ENCODE peak calls at places on chromosome 15, in ten cellular contexts. L, W, O, M, U, I, P, Z, D and J are unnamed samples.

GRCh38 chr15:42510258-42511009 is 15.0 kb downstream of the SNAP23 start:
- DNase-seq in L (no peak), W (no peak), O (no peak), M (no peak), U (no peak), I (no peak), P (no peak), Z (no peak), D (peak), J (no peak)

GRCh38 chr15:94387854-94388441 is 156.6 kb downstream of the MCTP2 start:
- DNase-seq in L (no peak), W (peak), O (no peak), M (no peak), U (no peak), I (no peak), P (no peak), Z (no peak), D (no peak), J (no peak)

GRCh38 chr15:57849332-57849731 is 142.8 kb downstream of the POLR2M start:
- DNase-seq in L (no peak), W (no peak), O (no peak), M (no peak), U (no peak), I (no peak), P (no peak), Z (no peak), D (peak), J (no peak)

GRCh38 chr15:90264649-90265048 is 823 bp upstream of the NGRN start:
- DNase-seq in L (no peak), W (peak), O (no peak), M (no peak), U (no peak), I (no peak), P (no peak), Z (peak), D (no peak), J (no peak)

GRCh38 chr15:78909791-78910228 is 35.0 kb downstream of the CTSH start:
- DNase-seq in L (peak), W (peak), O (no peak), M (peak), U (no peak), I (peak), P (no peak), Z (no peak), D (peak), J (no peak)

GRCh38 chr15:38631126-38632075 is 66.8 kb upstream of the RASGRP1 start:
- DNase-seq in L (no peak), W (no peak), O (no peak), M (no peak), U (no peak), I (no peak), P (no peak), Z (no peak), D (no peak), J (no peak)

GRCh38 chr15:68739390-68740075 is 81.2 kb downstream of the ANP32A start:
- DNase-seq in L (no peak), W (no peak), O (no peak), M (peak), U (no peak), I (no peak), P (no peak), Z (no peak), D (peak), J (no peak)

GRCh38 chr15:52295421-52295991 is at the start of gene MYO5C:
- DNase-seq in L (peak), W (no peak), O (no peak), M (peak), U (peak), I (peak), P (no peak), Z (peak), D (peak), J (no peak)

GRCh38 chr15:40100133-40100946 is 8.3 kb downstream of the BMF start:
- DNase-seq in L (no peak), W (peak), O (no peak), M (no peak), U (no peak), I (no peak), P (no peak), Z (no peak), D (no peak), J (no peak)

GRCh38 chr15:77091072-77091471 is 20.2 kb upstream of the TSPAN3 start:
- DNase-seq in L (no peak), W (no peak), O (no peak), M (no peak), U (no peak), I (no peak), P (no peak), Z (no peak), D (no peak), J (no peak)

GRCh38 chr15:65097651-65098263 is 17.2 kb downstream of the UBAP1L start:
- DNase-seq in L (no peak), W (no peak), O (no peak), M (no peak), U (no peak), I (no peak), P (no peak), Z (no peak), D (no peak), J (no peak)

GRCh38 chr15:31262143-31262530 is 64.5 kb upstream of the KLF13 start:
- DNase-seq in L (no peak), W (no peak), O (no peak), M (no peak), U (no peak), I (no peak), P (no peak), Z (no peak), D (no peak), J (no peak)

GRCh38 chr15:67853454-67853853 is 13.6 kb upstream of the RNU6-1 start:
- DNase-seq in L (no peak), W (no peak), O (no peak), M (no peak), U (no peak), I (no peak), P (no peak), Z (no peak), D (no peak), J (no peak)

GRCh38 chr15:61159901-61160300 is 69.2 kb downstream of the RORA start:
- DNase-seq in L (no peak), W (no peak), O (no peak), M (no peak), U (no peak), I (no peak), P (no peak), Z (no peak), D (no peak), J (no peak)

GRCh38 chr15:67190326-67190725 is 64.1 kb downstream of the AAGAB start:
- DNase-seq in L (no peak), W (no peak), O (no peak), M (no peak), U (no peak), I (no peak), P (no peak), Z (no peak), D (no peak), J (no peak)

GRCh38 chr15:52137432-52138357 is 25.1 kb upstream of the BCL2L10 start:
- DNase-seq in L (no peak), W (no peak), O (no peak), M (no peak), U (no peak), I (no peak), P (no peak), Z (no peak), D (no peak), J (no peak)

GRCh38 chr15:76204916-76205460 is 106.3 kb downstream of the ETFA start:
- DNase-seq in L (no peak), W (no peak), O (no peak), M (no peak), U (no peak), I (no peak), P (no peak), Z (no peak), D (no peak), J (no peak)

GRCh38 chr15:42085721-42086120 is 8.6 kb downstream of the PLA2G4D start:
- DNase-seq in L (no peak), W (no peak), O (no peak), M (no peak), U (no peak), I (no peak), P (no peak), Z (no peak), D (no peak), J (no peak)

GRCh38 chr15:84979651-84980050 is 2.0 kb upstream of the PDE8A start:
- DNase-seq in L (no peak), W (no peak), O (no peak), M (no peak), U (no peak), I (no peak), P (no peak), Z (peak), D (no peak), J (no peak)

GRCh38 chr15:84982301-84982920 is 755 bp downstream of the PDE8A start:
- DNase-seq in L (peak), W (peak), O (peak), M (peak), U (no peak), I (peak), P (no peak), Z (peak), D (peak), J (no peak)

GRCh38 chr15:84980196-84981053 is 1.2 kb upstream of the PDE8A start:
- DNase-seq in L (peak), W (peak), O (peak), M (peak), U (peak), I (peak), P (peak), Z (peak), D (peak), J (peak)

GRCh38 chr15:84981711-84982300 is at the start of gene PDE8A:
- DNase-seq in L (peak), W (peak), O (no peak), M (peak), U (no peak), I (peak), P (peak), Z (no peak), D (no peak), J (no peak)

GRCh38 chr15:84981054-84981710 is 474 bp upstream of the PDE8A start:
- DNase-seq in L (peak), W (peak), O (peak), M (peak), U (peak), I (peak), P (peak), Z (peak), D (peak), J (peak)
- TF ChIP-seq CTCF in L (no peak), W (no peak), O (no peak), M (no peak), U (peak), I (no peak), P (no peak), Z (no peak), D (no peak), J (no peak)

GRCh38 chr15:74130849-74131617 is 647 bp downstream of the ISLR2 start:
- DNase-seq in L (no peak), W (no peak), O (no peak), M (no peak), U (no peak), I (no peak), P (no peak), Z (no peak), D (no peak), J (no peak)
- H3K4me3 ChIP-seq in L (no peak), W (no peak), O (no peak), M (no peak), U (peak), I (no peak), P (no peak), Z (no peak), D (no peak), J (no peak)

GRCh38 chr15:85899927-85900326 is 105.2 kb upstream of the KLHL25 start:
- DNase-seq in L (no peak), W (no peak), O (no peak), M (no peak), U (no peak), I (no peak), P (no peak), Z (no peak), D (no peak), J (no peak)

GRCh38 chr15:85892232-85892631 is 97.5 kb upstream of the KLHL25 start:
- DNase-seq in L (no peak), W (no peak), O (no peak), M (no peak), U (no peak), I (no peak), P (no peak), Z (no peak), D (no peak), J (no peak)

GRCh38 chr15:85897207-85897817 is 102.6 kb upstream of the KLHL25 start:
- DNase-seq in L (no peak), W (no peak), O (no peak), M (no peak), U (no peak), I (no peak), P (no peak), Z (no peak), D (no peak), J (no peak)

GRCh38 chr15:85897818-85898717 is 103.3 kb upstream of the KLHL25 start:
- DNase-seq in L (no peak), W (no peak), O (no peak), M (no peak), U (no peak), I (no peak), P (no peak), Z (no peak), D (no peak), J (no peak)
- TF ChIP-seq CTCF in L (no peak), W (no peak), O (no peak), M (no peak), U (no peak), I (no peak), P (no peak), Z (no peak), D (no peak), J (no peak)

GRCh38 chr15:56243774-56244236 is at the start of gene RFX7:
- DNase-seq in L (peak), W (peak), O (peak), M (peak), U (peak), I (peak), P (peak), Z (peak), D (peak), J (no peak)

GRCh38 chr15:56243117-56243773 is 434 bp downstream of the RFX7 start:
- DNase-seq in L (peak), W (peak), O (peak), M (peak), U (peak), I (peak), P (peak), Z (peak), D (peak), J (no peak)

GRCh38 chr15:56244237-56244810 is 645 bp upstream of the RFX7 start:
- DNase-seq in L (peak), W (peak), O (peak), M (peak), U (peak), I (peak), P (peak), Z (peak), D (peak), J (no peak)

GRCh38 chr15:56245871-56246814 is 2.5 kb upstream of the RFX7 start:
- DNase-seq in L (peak), W (peak), O (peak), M (peak), U (peak), I (peak), P (peak), Z (peak), D (peak), J (peak)

GRCh38 chr15:56244811-56245576 is 1.3 kb upstream of the RFX7 start:
- DNase-seq in L (peak), W (peak), O (peak), M (no peak), U (no peak), I (no peak), P (no peak), Z (peak), D (no peak), J (no peak)
- H3K4me3 ChIP-seq in L (peak), W (peak), O (peak), M (peak), U (peak), I (peak), P (peak), Z (peak), D (peak), J (peak)

GRCh38 chr15:86138798-86139197 is 59.1 kb downstream of the AGBL1 start:
- DNase-seq in L (no peak), W (no peak), O (no peak), M (no peak), U (no peak), I (no peak), P (no peak), Z (no peak), D (no peak), J (no peak)

GRCh38 chr15:86135030-86135429 is 55.4 kb downstream of the AGBL1 start:
- DNase-seq in L (no peak), W (no peak), O (no peak), M (no peak), U (peak), I (no peak), P (no peak), Z (no peak), D (no peak), J (no peak)

GRCh38 chr15:86139828-86140227 is 60.2 kb downstream of the AGBL1 start:
- DNase-seq in L (peak), W (peak), O (peak), M (no peak), U (no peak), I (no peak), P (no peak), Z (peak), D (no peak), J (no peak)
- TF ChIP-seq CTCF in L (peak), W (peak), O (peak), M (peak), U (peak), I (no peak), P (peak), Z (peak), D (no peak), J (no peak)

GRCh38 chr15:74418575-74419338 is 15.0 kb downstream of the SEMA7A start:
- DNase-seq in L (no peak), W (no peak), O (no peak), M (no peak), U (no peak), I (no peak), P (no peak), Z (no peak), D (no peak), J (no peak)

GRCh38 chr15:74422370-74422722 is 11.4 kb downstream of the SEMA7A start:
- DNase-seq in L (no peak), W (no peak), O (no peak), M (no peak), U (no peak), I (no peak), P (no peak), Z (no peak), D (no peak), J (no peak)

GRCh38 chr15:74421302-74422245 is 12.2 kb downstream of the SEMA7A start:
- DNase-seq in L (no peak), W (no peak), O (no peak), M (no peak), U (no peak), I (no peak), P (no peak), Z (no peak), D (no peak), J (no peak)

GRCh38 chr15:74419432-74419831 is 14.3 kb downstream of the SEMA7A start:
- DNase-seq in L (no peak), W (no peak), O (no peak), M (no peak), U (no peak), I (no peak), P (no peak), Z (no peak), D (no peak), J (no peak)

GRCh38 chr15:74420193-74420905 is 13.4 kb downstream of the SEMA7A start:
- DNase-seq in L (no peak), W (peak), O (no peak), M (no peak), U (peak), I (no peak), P (peak), Z (peak), D (peak), J (no peak)
- H3K4me3 ChIP-seq in L (no peak), W (no peak), O (peak), M (no peak), U (no peak), I (no peak), P (no peak), Z (no peak), D (no peak), J (no peak)

GRCh38 chr15:101153801-101154656 is 97.8 kb downstream of the CHSY1 start:
- DNase-seq in L (no peak), W (no peak), O (no peak), M (no peak), U (no peak), I (no peak), P (no peak), Z (no peak), D (no peak), J (no peak)

GRCh38 chr15:101150723-101151040 is 101.2 kb downstream of the CHSY1 start:
- DNase-seq in L (no peak), W (no peak), O (no peak), M (no peak), U (no peak), I (no peak), P (no peak), Z (no peak), D (no peak), J (no peak)

GRCh38 chr15:101149864-101150722 is 101.8 kb downstream of the CHSY1 start:
- DNase-seq in L (no peak), W (no peak), O (no peak), M (no peak), U (no peak), I (no peak), P (no peak), Z (no peak), D (no peak), J (no peak)

GRCh38 chr15:101151286-101151685 is 100.6 kb downstream of the CHSY1 start:
- DNase-seq in L (no peak), W (peak), O (no peak), M (no peak), U (no peak), I (no peak), P (no peak), Z (no peak), D (no peak), J (no peak)

GRCh38 chr15:101152914-101153313 is 98.9 kb downstream of the CHSY1 start:
- DNase-seq in L (no peak), W (peak), O (no peak), M (no peak), U (no peak), I (no peak), P (no peak), Z (no peak), D (no peak), J (no peak)
- TF ChIP-seq CTCF in L (peak), W (peak), O (peak), M (peak), U (no peak), I (peak), P (peak), Z (peak), D (peak), J (peak)

GRCh38 chr15:59993041-59993750 is 10.9 kb upstream of the FOXB1 start:
- DNase-seq in L (no peak), W (no peak), O (no peak), M (no peak), U (no peak), I (no peak), P (no peak), Z (no peak), D (no peak), J (no peak)
- H3K4me3 ChIP-seq in L (no peak), W (no peak), O (no peak), M (no peak), U (no peak), I (no peak), P (no peak), Z (no peak), D (no peak), J (no peak)

GRCh38 chr15:100944237-100944875 is 25.2 kb downstream of the LRRK1 start:
- DNase-seq in L (no peak), W (peak), O (no peak), M (no peak), U (no peak), I (peak), P (peak), Z (no peak), D (peak), J (no peak)
- TF ChIP-seq CTCF in L (no peak), W (no peak), O (no peak), M (no peak), U (no peak), I (no peak), P (no peak), Z (no peak), D (no peak), J (no peak)

GRCh38 chr15:96352594-96353377 is 22.3 kb downstream of the NR2F2 start:
- DNase-seq in L (no peak), W (no peak), O (no peak), M (peak), U (no peak), I (peak), P (no peak), Z (no peak), D (peak), J (no peak)
- H3K4me3 ChIP-seq in L (no peak), W (no peak), O (no peak), M (no peak), U (no peak), I (no peak), P (no peak), Z (no peak), D (no peak), J (no peak)